ENCODE peak calls at places on chromosomes 7 and 10, in eight cellular contexts. One of them, this sample, is unnamed.

GRCh38 chr7:72493850-72494661 is 81.9 kb upstream of the CALN1 start:
- DNase-seq in SK-N-SH: peak
- DNase-seq in nephron progenitor cell: peak
- DNase-seq in Calu3: peak
- DNase-seq in PC-3: peak
- DNase-seq in right lobe of liver: no peak
- DNase-seq in cardiac muscle cell: peak
- DNase-seq in body of pancreas: peak
- DNase-seq in this sample: peak

GRCh38 chr7:151925446-151926335 is 30.6 kb upstream of the GALNTL5 start:
- DNase-seq in SK-N-SH: peak
- DNase-seq in nephron progenitor cell: no peak
- DNase-seq in Calu3: no peak
- DNase-seq in PC-3: peak
- DNase-seq in right lobe of liver: peak
- DNase-seq in cardiac muscle cell: no peak
- DNase-seq in body of pancreas: peak
- DNase-seq in this sample: no peak

GRCh38 chr10:76902949-76903348 is 734.7 kb downstream of the KCNMA1 start:
- DNase-seq in SK-N-SH: peak
- DNase-seq in nephron progenitor cell: peak
- DNase-seq in Calu3: peak
- DNase-seq in PC-3: peak
- DNase-seq in right lobe of liver: no peak
- DNase-seq in cardiac muscle cell: peak
- DNase-seq in body of pancreas: no peak
- DNase-seq in this sample: no peak

GRCh38 chr7:29146082-29146706 is at the start of gene CPVL:
- DNase-seq in SK-N-SH: peak
- DNase-seq in nephron progenitor cell: peak
- DNase-seq in Calu3: peak
- DNase-seq in PC-3: peak
- DNase-seq in right lobe of liver: peak
- DNase-seq in cardiac muscle cell: peak
- DNase-seq in body of pancreas: peak
- DNase-seq in this sample: no peak

GRCh38 chr10:118808601-118809371 is 54.0 kb upstream of the CACUL1 start:
- DNase-seq in SK-N-SH: no peak
- DNase-seq in nephron progenitor cell: no peak
- DNase-seq in Calu3: no peak
- DNase-seq in PC-3: no peak
- DNase-seq in right lobe of liver: no peak
- DNase-seq in cardiac muscle cell: no peak
- DNase-seq in body of pancreas: no peak
- DNase-seq in this sample: no peak

GRCh38 chr7:22814261-22815208 is 8.1 kb downstream of the TOMM7 start:
- DNase-seq in SK-N-SH: no peak
- DNase-seq in nephron progenitor cell: no peak
- DNase-seq in Calu3: no peak
- DNase-seq in PC-3: peak
- DNase-seq in right lobe of liver: no peak
- DNase-seq in cardiac muscle cell: no peak
- DNase-seq in body of pancreas: no peak
- DNase-seq in this sample: no peak

GRCh38 chr10:35765039-35765662 is 123.1 kb upstream of the FZD8 start:
- DNase-seq in SK-N-SH: no peak
- DNase-seq in nephron progenitor cell: peak
- DNase-seq in Calu3: peak
- DNase-seq in PC-3: no peak
- DNase-seq in right lobe of liver: peak
- DNase-seq in cardiac muscle cell: no peak
- DNase-seq in body of pancreas: peak
- DNase-seq in this sample: no peak

GRCh38 chr10:114915294-114915693 is 22.7 kb upstream of the TRUB1 start:
- DNase-seq in SK-N-SH: no peak
- DNase-seq in nephron progenitor cell: no peak
- DNase-seq in Calu3: no peak
- DNase-seq in PC-3: no peak
- DNase-seq in right lobe of liver: no peak
- DNase-seq in cardiac muscle cell: no peak
- DNase-seq in body of pancreas: no peak
- DNase-seq in this sample: no peak

GRCh38 chr7:143013897-143014296 is 13.0 kb downstream of the OR9A2 start:
- DNase-seq in SK-N-SH: no peak
- DNase-seq in nephron progenitor cell: no peak
- DNase-seq in Calu3: no peak
- DNase-seq in PC-3: peak
- DNase-seq in right lobe of liver: no peak
- DNase-seq in cardiac muscle cell: no peak
- DNase-seq in body of pancreas: no peak
- DNase-seq in this sample: no peak

GRCh38 chr10:132588301-132589013 is 50.9 kb downstream of the INPP5A start:
- DNase-seq in SK-N-SH: no peak
- DNase-seq in nephron progenitor cell: no peak
- DNase-seq in Calu3: no peak
- DNase-seq in PC-3: no peak
- DNase-seq in right lobe of liver: no peak
- DNase-seq in cardiac muscle cell: no peak
- DNase-seq in body of pancreas: no peak
- DNase-seq in this sample: no peak

GRCh38 chr10:129123428-129123827 is 343.6 kb upstream of the MGMT start:
- DNase-seq in SK-N-SH: no peak
- DNase-seq in nephron progenitor cell: no peak
- DNase-seq in Calu3: no peak
- DNase-seq in PC-3: no peak
- DNase-seq in right lobe of liver: no peak
- DNase-seq in cardiac muscle cell: no peak
- DNase-seq in body of pancreas: no peak
- DNase-seq in this sample: no peak

GRCh38 chr10:79178614-79179403 is 110.0 kb downstream of the ZMIZ1 start:
- DNase-seq in SK-N-SH: peak
- DNase-seq in nephron progenitor cell: peak
- DNase-seq in Calu3: no peak
- DNase-seq in PC-3: no peak
- DNase-seq in right lobe of liver: no peak
- DNase-seq in cardiac muscle cell: peak
- DNase-seq in body of pancreas: no peak
- DNase-seq in this sample: no peak
- TF ChIP-seq CTCF in SK-N-SH: no peak
- TF ChIP-seq CTCF in nephron progenitor cell: no peak
- TF ChIP-seq CTCF in Calu3: no peak
- TF ChIP-seq CTCF in PC-3: no peak
- TF ChIP-seq CTCF in right lobe of liver: no peak
- TF ChIP-seq CTCF in cardiac muscle cell: no peak
- TF ChIP-seq CTCF in body of pancreas: no peak
- TF ChIP-seq CTCF in this sample: no peak

GRCh38 chr7:116828281-116828680 is 34.1 kb upstream of the CAPZA2 start:
- DNase-seq in SK-N-SH: no peak
- DNase-seq in nephron progenitor cell: no peak
- DNase-seq in Calu3: peak
- DNase-seq in PC-3: no peak
- DNase-seq in right lobe of liver: no peak
- DNase-seq in cardiac muscle cell: no peak
- DNase-seq in body of pancreas: no peak
- DNase-seq in this sample: no peak
- TF ChIP-seq CTCF in SK-N-SH: no peak
- TF ChIP-seq CTCF in nephron progenitor cell: no peak
- TF ChIP-seq CTCF in Calu3: no peak
- TF ChIP-seq CTCF in PC-3: no peak
- TF ChIP-seq CTCF in right lobe of liver: no peak
- TF ChIP-seq CTCF in cardiac muscle cell: no peak
- TF ChIP-seq CTCF in body of pancreas: no peak
- TF ChIP-seq CTCF in this sample: no peak

GRCh38 chr10:13087601-13087985 is 12.4 kb upstream of the OPTN start:
- DNase-seq in SK-N-SH: no peak
- DNase-seq in nephron progenitor cell: no peak
- DNase-seq in Calu3: no peak
- DNase-seq in PC-3: no peak
- DNase-seq in right lobe of liver: no peak
- DNase-seq in cardiac muscle cell: no peak
- DNase-seq in body of pancreas: no peak
- DNase-seq in this sample: no peak
- TF ChIP-seq CTCF in SK-N-SH: no peak
- TF ChIP-seq CTCF in nephron progenitor cell: no peak
- TF ChIP-seq CTCF in Calu3: no peak
- TF ChIP-seq CTCF in PC-3: no peak
- TF ChIP-seq CTCF in right lobe of liver: no peak
- TF ChIP-seq CTCF in cardiac muscle cell: no peak
- TF ChIP-seq CTCF in body of pancreas: no peak
- TF ChIP-seq CTCF in this sample: no peak

DNA sequence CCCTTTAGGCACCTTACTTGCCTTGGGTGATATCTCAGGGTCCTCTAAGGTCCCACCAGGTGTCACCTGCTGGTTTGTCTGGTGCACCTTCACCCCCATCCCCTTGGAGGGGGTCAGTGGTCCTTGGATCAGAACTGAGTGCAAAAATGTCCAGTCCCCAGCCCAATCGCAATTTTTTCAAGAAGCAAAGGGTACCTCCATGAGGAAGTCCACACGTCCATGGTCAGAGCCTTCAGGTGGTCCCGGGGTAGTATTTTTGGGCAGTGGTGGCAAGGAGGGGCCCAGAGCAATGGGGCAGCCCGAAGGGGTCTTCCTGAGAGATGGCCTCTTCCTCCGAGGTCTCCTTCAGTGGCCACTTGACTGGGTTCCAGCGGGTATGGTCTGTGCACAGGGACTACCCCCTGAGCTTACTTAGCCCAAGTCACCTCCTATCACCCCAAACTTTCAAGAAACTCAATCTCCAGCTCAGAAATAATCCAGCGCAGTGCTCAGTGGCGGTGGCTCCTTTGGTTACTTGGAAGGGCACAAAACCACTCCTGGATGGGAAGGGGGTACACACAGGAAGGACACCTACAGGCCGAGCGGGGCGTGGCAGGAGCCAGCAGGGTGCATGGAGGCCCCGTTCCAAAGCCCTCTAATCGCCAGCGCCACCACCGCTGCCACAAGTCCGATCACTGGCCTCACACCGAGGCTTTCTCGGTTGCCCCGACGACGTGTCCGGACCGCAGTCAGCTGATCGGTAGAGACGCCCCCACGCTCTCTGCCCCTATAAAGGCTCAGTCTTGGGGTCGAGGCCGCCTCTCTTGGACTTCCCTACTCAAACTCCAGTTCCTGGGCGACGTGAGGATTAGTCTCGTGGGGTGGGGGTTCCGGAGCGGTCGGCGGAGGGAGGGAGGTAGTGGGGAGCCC is 4.5 kb downstream of the SAP25 start:
- DNase-seq in SK-N-SH: peak
- DNase-seq in nephron progenitor cell: peak
- DNase-seq in Calu3: peak
- DNase-seq in PC-3: no peak
- DNase-seq in right lobe of liver: peak
- DNase-seq in cardiac muscle cell: peak
- DNase-seq in body of pancreas: peak
- DNase-seq in this sample: no peak
- TF ChIP-seq CTCF in SK-N-SH: peak
- TF ChIP-seq CTCF in nephron progenitor cell: peak
- TF ChIP-seq CTCF in Calu3: peak
- TF ChIP-seq CTCF in PC-3: peak
- TF ChIP-seq CTCF in right lobe of liver: peak
- TF ChIP-seq CTCF in cardiac muscle cell: peak
- TF ChIP-seq CTCF in body of pancreas: peak
- TF ChIP-seq CTCF in this sample: no peak

This sample was measured in omental fat pad.